ENCODE peak calls at places on chromosomes 13 and 19, in four cellular contexts. One of them, this sample, is unnamed.

GRCh38 chr13:74101436-74101835 is 32.8 kb downstream of the KLF12 start:
- DNase-seq in fibroblast of the aortic adventitia: no peak
- DNase-seq in fibroblast of mammary gland: no peak
- DNase-seq in psoas muscle: no peak
- DNase-seq in this sample: no peak

GRCh38 chr13:62418872-62419271 is 1003.2 kb upstream of the PCDH20 start:
- DNase-seq in fibroblast of the aortic adventitia: no peak
- DNase-seq in fibroblast of mammary gland: peak
- DNase-seq in psoas muscle: no peak
- DNase-seq in this sample: no peak

GRCh38 chr19:4372630-4373367 is 27.5 kb downstream of the SH3GL1 start:
- DNase-seq in fibroblast of the aortic adventitia: no peak
- DNase-seq in fibroblast of mammary gland: no peak
- DNase-seq in psoas muscle: peak
- DNase-seq in this sample: no peak

GRCh38 chr19:10907925-10908324 is 20.5 kb downstream of the YIPF2 start:
- DNase-seq in fibroblast of the aortic adventitia: no peak
- DNase-seq in fibroblast of mammary gland: no peak
- DNase-seq in psoas muscle: no peak
- DNase-seq in this sample: no peak

GRCh38 chr13:114113961-114114360 is 18.5 kb downstream of the RASA3 start:
- DNase-seq in fibroblast of the aortic adventitia: no peak
- DNase-seq in fibroblast of mammary gland: no peak
- DNase-seq in psoas muscle: no peak
- DNase-seq in this sample: no peak

GRCh38 chr13:104869501-104869900 is 1666.0 kb downstream of the EFNB2 start:
- DNase-seq in fibroblast of the aortic adventitia: no peak
- DNase-seq in fibroblast of mammary gland: no peak
- DNase-seq in psoas muscle: no peak
- DNase-seq in this sample: no peak

GRCh38 chr13:50712882-50713281 is 130.6 kb downstream of the DLEU7 start:
- DNase-seq in fibroblast of the aortic adventitia: no peak
- DNase-seq in fibroblast of mammary gland: no peak
- DNase-seq in psoas muscle: no peak
- DNase-seq in this sample: no peak

GRCh38 chr13:43611631-43612416 is 174.9 kb downstream of the ENOX1 start:
- DNase-seq in fibroblast of the aortic adventitia: no peak
- DNase-seq in fibroblast of mammary gland: no peak
- DNase-seq in psoas muscle: no peak
- DNase-seq in this sample: no peak

GRCh38 chr19:10699650-10700335 is 1.4 kb upstream of the QTRT1 start:
- DNase-seq in fibroblast of the aortic adventitia: peak
- DNase-seq in fibroblast of mammary gland: peak
- DNase-seq in psoas muscle: no peak
- DNase-seq in this sample: no peak

GRCh38 chr19:49850221-49850486 is 805 bp upstream of the PTOV1 start:
- DNase-seq in fibroblast of the aortic adventitia: no peak
- DNase-seq in fibroblast of mammary gland: no peak
- DNase-seq in psoas muscle: no peak
- DNase-seq in this sample: no peak

GRCh38 chr13:100588350-100589177 is at the start of gene GGACT:
- DNase-seq in fibroblast of the aortic adventitia: peak
- DNase-seq in fibroblast of mammary gland: peak
- DNase-seq in psoas muscle: peak
- DNase-seq in this sample: peak

GRCh38 chr19:36363845-36364244 is 15.2 kb downstream of the ZFP14 start:
- DNase-seq in fibroblast of the aortic adventitia: no peak
- DNase-seq in fibroblast of mammary gland: no peak
- DNase-seq in psoas muscle: no peak
- DNase-seq in this sample: no peak

GRCh38 chr13:113001251-113002140 is 32.5 kb downstream of the MCF2L start:
- DNase-seq in fibroblast of the aortic adventitia: no peak
- DNase-seq in fibroblast of mammary gland: no peak
- DNase-seq in psoas muscle: no peak
- DNase-seq in this sample: no peak

This sample was measured in GM12892.